ENCODE peak calls at places on chromosome 22, in six cellular contexts. F is stimulated activated CD4-positive, alpha-beta T cell treated with anti-CD3 and anti-CD28 coated beads, Interleukin-1b, Interleukin-23, amount 100 ng/mL, for 24 hours; K is activated CD8-positive, alpha-beta memory T cell treated with anti-CD3 and anti-CD28 coated beads for 1 hour; C is iris pigment epithelial cell; X is sigmoid colon; Y is stimulated activated naive CD8-positive, alpha-beta T cell treated with anti-CD3 and anti-CD28 coated beads, Interleukin-15, amount 100 ng/mL, for 72 hours. N is an unnamed sample.

GRCh38 chr22:17578129-17578754 is 14.9 kb downstream of the SLC25A18 start:
- DNase-seq in X (peak; percentile 92), K (no peak), C (peak; percentile 57), F (no peak), Y (no peak), N (peak; percentile 61)

GRCh38 chr22:22763512-22763911 is 119.1 kb downstream of the GGTLC2 start:
- DNase-seq in X (no peak), F (no peak), C (no peak), Y (no peak), K (no peak), N (no peak)

GRCh38 chr22:49617264-49617663 is 210.4 kb downstream of the BRD1 start:
- DNase-seq in Y (no peak), F (no peak), C (no peak), K (no peak), X (no peak), N (no peak)

GRCh38 chr22:21568207-21569075 is 927 bp downstream of the UBE2L3 start:
- DNase-seq in X (no peak), C (peak; percentile 52), Y (peak; percentile 39), F (no peak), K (no peak), N (no peak)

GRCh38 chr22:46293591-46294260 is 2.9 kb upstream of the GTSE1 start:
- DNase-seq in C (peak; percentile 24), X (peak; percentile 82), Y (no peak), F (no peak), K (no peak), N (no peak)

GRCh38 chr22:49344196-49344595 is 483.5 kb downstream of the BRD1 start:
- DNase-seq in C (no peak), X (no peak), F (no peak), K (no peak), Y (no peak), N (no peak)

GRCh38 chr22:17703811-17704210 is 65.3 kb downstream of the BCL2L13 start:
- DNase-seq in K (no peak), X (no peak), F (no peak), Y (no peak), C (peak; percentile 73), N (no peak)

GRCh38 chr22:24144471-24145115 is 36.7 kb upstream of the SUSD2 start:
- DNase-seq in F (no peak), C (no peak), K (no peak), Y (no peak), X (no peak), N (no peak)

GRCh38 chr22:20423636-20424511 is 13.8 kb downstream of the SCARF2 start:
- DNase-seq in K (no peak), F (no peak), Y (no peak), C (no peak), X (no peak), N (no peak)

GRCh38 chr22:46596819-46597218 is 23.4 kb upstream of the GRAMD4 start:
- DNase-seq in Y (no peak), C (no peak), X (no peak), F (no peak), K (no peak), N (no peak)

GRCh38 chr22:45210577-45211431 is 29.9 kb downstream of the KIAA0930 start:
- DNase-seq in F (no peak), X (no peak), C (peak; percentile 28), Y (no peak), K (no peak), N (no peak)

GRCh38 chr22:30813936-30814335 is 119.3 kb downstream of the OSBP2 start:
- DNase-seq in X (no peak), F (no peak), C (no peak), Y (no peak), K (no peak), N (no peak)